ENCODE peak calls at places on chromosomes 7 and 10, in six cellular contexts. One of them, this sample, is unnamed.

GRCh38 chr7:127702938-127703337 is 50.9 kb downstream of the SND1 start:
- DNase-seq in heart left ventricle: no peak
- DNase-seq in A549: no peak
- DNase-seq in gastrocnemius medialis: no peak
- DNase-seq in IMR-90: no peak
- DNase-seq in ovary: no peak
- DNase-seq in this sample: no peak

GRCh38 chr10:27052646-27053045 is 47.6 kb downstream of the ANKRD26 start:
- DNase-seq in IMR-90: no peak
- DNase-seq in gastrocnemius medialis: no peak
- DNase-seq in ovary: no peak
- DNase-seq in heart left ventricle: no peak
- DNase-seq in A549: no peak
- DNase-seq in this sample: no peak

GRCh38 chr10:103224133-103224532 is 21.6 kb upstream of the RPEL1 start:
- DNase-seq in gastrocnemius medialis: no peak
- DNase-seq in A549: no peak
- DNase-seq in heart left ventricle: no peak
- DNase-seq in ovary: no peak
- DNase-seq in IMR-90: no peak
- DNase-seq in this sample: no peak

GRCh38 chr7:98364220-98364619 is 36.7 kb downstream of the BAIAP2L1 start:
- DNase-seq in heart left ventricle: no peak
- DNase-seq in A549: no peak
- DNase-seq in IMR-90: no peak
- DNase-seq in ovary: no peak
- DNase-seq in gastrocnemius medialis: no peak
- DNase-seq in this sample: no peak

GRCh38 chr10:132538790-132539421 is 1.3 kb downstream of the INPP5A start:
- DNase-seq in gastrocnemius medialis: no peak
- DNase-seq in A549: no peak
- DNase-seq in ovary: peak
- DNase-seq in IMR-90: no peak
- DNase-seq in heart left ventricle: peak
- DNase-seq in this sample: no peak

GRCh38 chr10:95330966-95331453 is 40.2 kb upstream of the PDLIM1 start:
- DNase-seq in gastrocnemius medialis: no peak
- DNase-seq in heart left ventricle: no peak
- DNase-seq in ovary: no peak
- DNase-seq in IMR-90: peak
- DNase-seq in A549: no peak
- DNase-seq in this sample: no peak

GRCh38 chr10:68900427-68901105 is 549 bp upstream of the DDX50 start:
- DNase-seq in A549: peak
- DNase-seq in heart left ventricle: peak
- DNase-seq in IMR-90: peak
- DNase-seq in gastrocnemius medialis: no peak
- DNase-seq in ovary: no peak
- DNase-seq in this sample: no peak

GRCh38 chr10:46550795-46551700 is 5.4 kb downstream of the GPRIN2 start:
- DNase-seq in gastrocnemius medialis: peak
- DNase-seq in ovary: peak
- DNase-seq in IMR-90: no peak
- DNase-seq in heart left ventricle: peak
- DNase-seq in A549: no peak
- DNase-seq in this sample: no peak

GRCh38 chr10:87896216-87896615 is 32.8 kb downstream of the PTEN start:
- DNase-seq in IMR-90: no peak
- DNase-seq in ovary: no peak
- DNase-seq in A549: no peak
- DNase-seq in heart left ventricle: no peak
- DNase-seq in gastrocnemius medialis: no peak
- DNase-seq in this sample: no peak

GRCh38 chr7:114175140-114175539 is 239.5 kb upstream of the FOXP2 start:
- DNase-seq in IMR-90: peak
- DNase-seq in gastrocnemius medialis: no peak
- DNase-seq in heart left ventricle: no peak
- DNase-seq in ovary: no peak
- DNase-seq in A549: no peak
- DNase-seq in this sample: no peak

GRCh38 chr10:119541459-119542356 is 811 bp downstream of the RGS10 start:
- DNase-seq in gastrocnemius medialis: no peak
- DNase-seq in heart left ventricle: peak
- DNase-seq in A549: no peak
- DNase-seq in IMR-90: no peak
- DNase-seq in ovary: peak
- DNase-seq in this sample: no peak

GRCh38 chr7:104956753-104957450 is 57.1 kb upstream of the KMT2E start:
- DNase-seq in A549: no peak
- DNase-seq in gastrocnemius medialis: no peak
- DNase-seq in ovary: no peak
- DNase-seq in heart left ventricle: no peak
- DNase-seq in IMR-90: peak
- DNase-seq in this sample: peak

GRCh38 chr10:8245131-8246117 is 190.9 kb downstream of the GATA3 start:
- DNase-seq in ovary: no peak
- DNase-seq in IMR-90: no peak
- DNase-seq in A549: no peak
- DNase-seq in heart left ventricle: no peak
- DNase-seq in gastrocnemius medialis: no peak
- DNase-seq in this sample: no peak

GRCh38 chr10:8242295-8242872 is 187.9 kb downstream of the GATA3 start:
- DNase-seq in heart left ventricle: no peak
- DNase-seq in gastrocnemius medialis: no peak
- DNase-seq in A549: no peak
- DNase-seq in ovary: no peak
- DNase-seq in IMR-90: no peak
- DNase-seq in this sample: no peak

GRCh38 chr10:8238989-8239388 is 184.5 kb downstream of the GATA3 start:
- DNase-seq in IMR-90: no peak
- DNase-seq in heart left ventricle: no peak
- DNase-seq in ovary: no peak
- DNase-seq in gastrocnemius medialis: no peak
- DNase-seq in A549: no peak
- DNase-seq in this sample: no peak

GRCh38 chr10:8235253-8236027 is 181.0 kb downstream of the GATA3 start:
- DNase-seq in A549: no peak
- DNase-seq in ovary: no peak
- DNase-seq in gastrocnemius medialis: no peak
- DNase-seq in IMR-90: no peak
- DNase-seq in heart left ventricle: no peak
- DNase-seq in this sample: no peak

DNA sequence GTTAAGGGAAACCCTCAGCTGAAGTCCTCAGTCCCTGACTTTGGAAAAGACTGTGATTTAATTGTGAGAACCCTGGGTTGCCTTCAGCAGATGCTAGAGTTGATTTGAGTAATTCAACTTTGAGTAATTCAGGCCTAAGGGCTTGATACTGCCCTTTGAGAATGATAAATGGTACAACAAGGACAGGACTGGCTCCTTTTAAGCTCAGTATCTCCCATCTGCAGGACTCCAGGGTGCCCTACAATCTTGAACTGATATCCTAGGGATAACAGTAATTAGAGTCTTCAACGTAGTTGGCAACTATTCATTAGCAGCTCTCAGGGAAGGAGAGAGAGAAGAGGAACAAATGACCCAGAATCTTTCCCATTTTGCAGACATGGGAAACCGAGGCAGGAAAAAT is 186.4 kb downstream of the GATA3 start:
- DNase-seq in A549: no peak
- DNase-seq in IMR-90: no peak
- DNase-seq in ovary: no peak
- DNase-seq in heart left ventricle: no peak
- DNase-seq in gastrocnemius medialis: no peak
- DNase-seq in this sample: no peak
- TF ChIP-seq POLR2A in A549: no peak
- TF ChIP-seq POLR2A in IMR-90: no peak
- TF ChIP-seq POLR2A in ovary: no peak
- TF ChIP-seq POLR2A in heart left ventricle: no peak
- TF ChIP-seq POLR2A in gastrocnemius medialis: no peak
- TF ChIP-seq POLR2A in this sample: no peak

DNA sequence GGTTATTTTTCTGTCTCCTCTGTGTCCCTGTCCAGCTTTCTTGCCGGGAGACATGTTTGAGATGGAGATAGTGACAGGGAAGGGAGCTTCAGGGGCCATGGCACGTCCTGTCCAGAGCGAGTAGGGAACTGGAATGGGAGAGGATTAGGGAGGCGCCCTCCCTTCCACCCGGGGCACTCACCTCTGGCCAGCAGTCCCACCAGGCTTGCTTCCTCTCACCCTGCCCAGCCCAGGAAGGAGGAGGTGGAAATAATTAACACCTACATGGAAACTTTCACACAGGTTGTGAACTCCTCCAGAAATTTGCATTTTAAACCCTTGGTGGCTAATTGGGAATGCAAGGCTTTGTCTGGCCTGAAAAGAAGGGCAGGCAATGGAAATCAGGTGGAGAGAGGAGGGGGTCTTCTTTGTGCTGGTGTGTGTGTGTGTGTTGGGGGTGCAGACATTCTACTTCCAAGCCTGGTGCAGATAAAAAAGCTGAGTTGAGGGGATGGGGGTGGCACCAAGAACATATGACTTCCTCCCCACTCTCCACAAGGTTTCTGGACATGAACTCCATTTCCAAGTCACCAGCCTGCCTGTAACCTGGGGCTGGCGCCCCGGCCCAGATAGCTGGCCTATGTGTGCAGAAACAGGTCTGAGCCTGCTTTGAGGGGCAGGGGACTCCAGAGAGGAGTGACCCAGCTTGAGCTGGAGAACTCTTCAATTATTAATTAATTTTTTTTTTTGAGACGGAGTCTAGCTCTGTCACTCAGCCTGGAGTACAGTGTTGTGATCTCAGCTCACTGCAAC is 199.4 kb downstream of the CYP26A1 start:
- DNase-seq in IMR-90: no peak
- DNase-seq in ovary: no peak
- DNase-seq in A549: no peak
- DNase-seq in heart left ventricle: no peak
- DNase-seq in gastrocnemius medialis: no peak
- DNase-seq in this sample: no peak
- TF ChIP-seq POLR2A in IMR-90: no peak
- TF ChIP-seq POLR2A in ovary: no peak
- TF ChIP-seq POLR2A in A549: no peak
- TF ChIP-seq POLR2A in heart left ventricle: no peak
- TF ChIP-seq POLR2A in gastrocnemius medialis: no peak
- TF ChIP-seq POLR2A in this sample: no peak

GRCh38 chr7:6279341-6279740 is 6.9 kb upstream of the CYTH3 start:
- DNase-seq in heart left ventricle: no peak
- DNase-seq in ovary: no peak
- DNase-seq in A549: no peak
- DNase-seq in IMR-90: no peak
- DNase-seq in gastrocnemius medialis: no peak
- DNase-seq in this sample: no peak
- TF ChIP-seq POLR2A in heart left ventricle: no peak
- TF ChIP-seq POLR2A in ovary: no peak
- TF ChIP-seq POLR2A in A549: no peak
- TF ChIP-seq POLR2A in IMR-90: no peak
- TF ChIP-seq POLR2A in gastrocnemius medialis: no peak
- TF ChIP-seq POLR2A in this sample: no peak

DNA sequence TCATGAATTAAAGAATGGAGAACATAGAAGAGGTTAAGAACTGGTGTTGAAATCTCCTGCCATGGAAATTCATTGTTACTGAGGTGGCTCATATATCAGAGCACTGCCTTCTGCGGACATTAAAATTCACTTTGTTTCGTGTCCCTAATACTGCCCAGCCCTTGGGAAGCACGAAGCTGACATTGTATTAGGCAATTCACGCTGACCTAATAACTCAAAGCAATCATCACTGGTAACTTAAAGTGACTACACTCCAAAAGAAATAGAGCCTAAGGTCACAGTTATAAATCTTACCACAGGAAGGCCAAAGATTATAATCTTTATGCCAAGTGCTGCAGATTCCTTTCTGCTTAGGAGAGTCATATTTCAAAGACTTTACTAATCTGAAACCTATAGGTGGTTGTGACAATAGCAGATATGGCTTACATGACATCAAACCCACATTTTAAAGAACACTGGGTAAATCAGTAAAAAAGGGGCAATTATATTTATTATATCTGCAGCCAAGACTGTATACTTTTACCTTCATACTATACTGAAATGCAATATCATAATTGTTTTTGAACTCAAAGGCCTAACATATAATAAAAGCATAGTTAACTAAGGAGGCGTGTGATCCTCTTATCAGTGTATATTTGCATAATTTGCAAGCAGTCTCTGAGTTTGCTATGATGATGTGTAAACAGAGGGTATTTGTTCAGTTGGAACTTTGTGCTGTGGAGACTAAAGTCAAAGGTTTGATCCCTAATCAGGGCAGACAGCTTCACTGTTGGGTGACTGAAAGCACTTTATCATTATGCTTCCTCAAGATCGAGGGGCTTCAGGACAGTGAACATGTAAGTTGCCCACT is 51.9 kb upstream of the CAPZA2 start:
- DNase-seq in A549: no peak
- DNase-seq in IMR-90: no peak
- DNase-seq in gastrocnemius medialis: no peak
- DNase-seq in heart left ventricle: no peak
- DNase-seq in ovary: no peak
- DNase-seq in this sample: no peak
- TF ChIP-seq POLR2A in A549: no peak
- TF ChIP-seq POLR2A in IMR-90: no peak
- TF ChIP-seq POLR2A in gastrocnemius medialis: no peak
- TF ChIP-seq POLR2A in heart left ventricle: no peak
- TF ChIP-seq POLR2A in ovary: no peak
- TF ChIP-seq POLR2A in this sample: no peak